ENCODE peak calls at places on chromosomes 11 and 22, in eight cellular contexts. S is aorta, W is left ventricle myocardium inferior, C is transverse colon, D is SK-N-SH, A is AG09309, E is fibroblast of pulmonary artery, U is right cardiac atrium. R is an unnamed sample.
A peak's percentile ranks its signal among the peaks of the same experiment; 100 is the strongest.

GRCh38 chr22:27489265-27489675 is 312.3 kb downstream of the MN1 start:
- DNase-seq in S (no peak), W (no peak), C (peak; percentile 86), D (peak; percentile 54), A (no peak), E (peak; percentile 35), U (no peak), R (no peak)

GRCh38 chr11:67675058-67675747 is 780 bp upstream of the ALDH3B2 start:
- DNase-seq in S (no peak), W (no peak), C (peak; percentile 31), D (no peak), A (no peak), E (no peak), U (no peak), R (no peak)

GRCh38 chr11:70877151-70877550 is 375.2 kb downstream of the SHANK2 start:
- DNase-seq in S (no peak), W (no peak), C (no peak), D (no peak), A (no peak), E (no peak), U (no peak), R (no peak)

GRCh38 chr11:65856689-65857499 is 1.1 kb downstream of the CFL1 start:
- DNase-seq in S (peak; percentile 92), W (peak; percentile 86), C (peak; percentile 90), D (peak; percentile 80), A (no peak), E (peak; percentile 62), U (peak; percentile 94), R (no peak)

GRCh38 chr22:19714320-19715252 is at the start of gene SEPTIN5:
- DNase-seq in S (peak; percentile 52), W (no peak), C (no peak), D (peak; percentile 83), A (no peak), E (no peak), U (peak; percentile 70), R (no peak)

GRCh38 chr11:64767344-64768299 is 7.8 kb upstream of the PYGM start:
- DNase-seq in S (peak; percentile 81), W (peak; percentile 63), C (peak; percentile 77), D (peak; percentile 76), A (no peak), E (peak; percentile 80), U (peak; percentile 87), R (no peak)

GRCh38 chr11:134754823-134755198 is 342.8 kb upstream of the B3GAT1 start:
- DNase-seq in S (no peak), W (no peak), C (no peak), D (no peak), A (no peak), E (no peak), U (no peak), R (no peak)

GRCh38 chr11:97905101-97905500 is 1115.6 kb upstream of the CNTN5 start:
- DNase-seq in S (no peak), W (no peak), C (no peak), D (no peak), A (no peak), E (peak; percentile 18), U (no peak), R (no peak)

GRCh38 chr11:72760543-72761400 is 8.6 kb upstream of the ARAP1 start:
- DNase-seq in S (no peak), W (no peak), C (no peak), D (no peak), A (no peak), E (peak; percentile 58), U (peak; percentile 22), R (peak; percentile 39)

GRCh38 chr22:29570456-29570855 is 10.5 kb downstream of the NIPSNAP1 start:
- DNase-seq in S (no peak), W (no peak), C (no peak), D (no peak), A (no peak), E (no peak), U (no peak), R (no peak)

GRCh38 chr11:121099364-121099763 is 1.7 kb upstream of the TECTA start:
- DNase-seq in S (no peak), W (no peak), C (no peak), D (no peak), A (no peak), E (no peak), U (no peak), R (no peak)

GRCh38 chr11:45087301-45087700 is 59.1 kb upstream of the PRDM11 start:
- DNase-seq in S (no peak), W (no peak), C (no peak), D (no peak), A (no peak), E (peak; percentile 13), U (no peak), R (no peak)

GRCh38 chr11:1760351-1761109 is 3.2 kb downstream of the CTSD start:
- DNase-seq in S (peak; percentile 97), W (peak; percentile 89), C (peak; percentile 71), D (no peak), A (no peak), E (peak; percentile 34), U (peak; percentile 94), R (no peak)

GRCh38 chr11:48148749-48149148 is 67.9 kb upstream of the OR4B1 start:
- DNase-seq in S (no peak), W (no peak), C (no peak), D (no peak), A (no peak), E (no peak), U (no peak), R (no peak)

GRCh38 chr22:50192056-50192824 is 6.5 kb downstream of the TRABD start:
- DNase-seq in S (no peak), W (no peak), C (no peak), D (no peak), A (no peak), E (no peak), U (peak; percentile 52), R (no peak)

GRCh38 chr11:61650781-61651571 is 29.2 kb upstream of the DAGLA start:
- DNase-seq in S (no peak), W (no peak), C (peak; percentile 63), D (no peak), A (no peak), E (no peak), U (no peak), R (no peak)

GRCh38 chr22:29638678-29639077 is 35.2 kb downstream of the NF2 start:
- DNase-seq in S (no peak), W (no peak), C (no peak), D (no peak), A (no peak), E (no peak), U (no peak), R (no peak)

GRCh38 chr22:46504586-46504985 is 32.8 kb downstream of the CELSR1 start:
- DNase-seq in S (no peak), W (no peak), C (no peak), D (no peak), A (no peak), E (no peak), U (no peak), R (no peak)
- H3K4me3 ChIP-seq in S (no peak overlapping the region), W (no peak overlapping the region), C (no peak overlapping the region), D (no peak overlapping the region), A (no peak overlapping the region), E (no peak overlapping the region), U (no peak overlapping the region), R (no peak overlapping the region)

GRCh38 chr11:120024046-120024445 is 113.9 kb downstream of the TRIM29 start:
- DNase-seq in S (no peak), W (no peak), C (no peak), D (no peak), A (no peak), E (no peak), U (no peak), R (no peak)
- H3K4me3 ChIP-seq in S (no peak overlapping the region), W (no peak overlapping the region), C (no peak overlapping the region), D (no peak overlapping the region), A (no peak overlapping the region), E (no peak overlapping the region), U (no peak overlapping the region), R (no peak overlapping the region)

GRCh38 chr11:125494033-125494364 is 2.1 kb downstream of the FEZ1 start:
- DNase-seq in S (no peak), W (no peak), C (no peak), D (no peak), A (no peak), E (no peak), U (no peak), R (no peak)

GRCh38 chr11:125498521-125498920 is 2.5 kb upstream of the FEZ1 start:
- DNase-seq in S (no peak), W (no peak), C (no peak), D (no peak), A (no peak), E (no peak), U (no peak), R (no peak)

GRCh38 chr11:125496465-125496817 is 376 bp upstream of the FEZ1 start:
- DNase-seq in S (no peak), W (no peak), C (no peak), D (no peak), A (no peak), E (no peak), U (peak; percentile 66), R (no peak)

GRCh38 chr11:125494987-125495725 is 909 bp downstream of the FEZ1 start:
- DNase-seq in S (peak; percentile 62), W (peak; percentile 37), C (no peak), D (peak; percentile 76), A (no peak), E (peak; percentile 40), U (peak; percentile 78), R (no peak)

DNA sequence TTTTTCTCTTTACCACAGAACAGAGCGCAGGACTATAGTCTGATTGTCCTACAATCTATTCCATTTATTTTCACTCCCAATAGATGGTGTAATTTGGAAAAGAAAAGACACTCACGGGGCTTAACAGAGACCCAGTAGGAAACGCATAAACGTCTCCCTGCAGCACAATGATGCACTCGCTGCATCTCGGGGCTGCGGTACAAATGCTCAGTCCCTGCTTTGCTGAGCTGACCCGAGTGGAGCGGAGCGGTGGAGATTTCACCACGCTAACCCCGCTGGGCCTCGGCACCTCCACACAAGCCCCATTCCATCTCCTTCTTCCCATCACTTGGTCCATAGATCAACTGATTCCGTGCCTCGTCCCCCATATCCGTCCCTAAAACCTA is 1.5 kb downstream of the FEZ1 start:
- DNase-seq in S (no peak), W (no peak), C (no peak), D (no peak), A (no peak), E (no peak), U (no peak), R (no peak)
- H3K4me3 ChIP-seq in S (peak overlapping the region; percentile 97), W (peak overlapping the region; percentile 78), C (peak overlapping the region; percentile 57), D (peak overlapping the region; percentile 69), A (peak overlapping the region; percentile 70), E (peak overlapping the region; percentile 79), U (peak overlapping the region; percentile 81), R (peak overlapping the region; percentile 40)

GRCh38 chr22:17370036-17370765 is 941 bp downstream of the CECR2 start:
- DNase-seq in S (no peak), W (peak; percentile 37), C (no peak), D (peak; percentile 32), A (no peak), E (no peak), U (peak; percentile 64), R (no peak)

GRCh38 chr22:17368727-17369552 is at the start of gene CECR2:
- DNase-seq in S (no peak), W (peak; percentile 59), C (peak; percentile 21), D (peak; percentile 54), A (no peak), E (peak; percentile 44), U (peak; percentile 82), R (no peak)

GRCh38 chr22:17370766-17371181 is 1.5 kb downstream of the CECR2 start:
- DNase-seq in S (no peak), W (no peak), C (no peak), D (no peak), A (no peak), E (no peak), U (no peak), R (no peak)

GRCh38 chr22:17368144-17368726 is 1.0 kb upstream of the CECR2 start:
- DNase-seq in S (no peak), W (no peak), C (no peak), D (peak; percentile 28), A (no peak), E (no peak), U (no peak), R (no peak)

GRCh38 chr22:17369553-17370035 is 334 bp downstream of the CECR2 start:
- DNase-seq in S (no peak), W (peak; percentile 38), C (peak; percentile 14), D (peak; percentile 61), A (no peak), E (peak; percentile 43), U (peak; percentile 75), R (no peak)
- H3K4me3 ChIP-seq in S (peak overlapping the region; percentile 56), W (peak overlapping the region; percentile 76), C (peak overlapping the region; percentile 47), D (no peak overlapping the region), A (no peak overlapping the region), E (peak overlapping the region; percentile 42), U (peak overlapping the region; percentile 80), R (no peak overlapping the region)